ENCODE peak calls at places on chromosomes 6 and 20, in four cellular contexts. C is IMR-90, M is K562, X is HepG2. F is an unnamed sample.

GRCh38 chr6:146670161-146670560 is 71.4 kb downstream of the ADGB start:
- DNase-seq in X (no peak), M (no peak), C (peak; percentile 5), F (no peak)

GRCh38 chr20:59736366-59736765 is 132.0 kb downstream of the PHACTR3 start:
- DNase-seq in C (no peak), M (no peak), X (no peak), F (no peak)

GRCh38 chr6:149990672-149991402 is 27.1 kb downstream of the ULBP1 start:
- DNase-seq in X (no peak), C (no peak), M (peak; percentile 18), F (peak; percentile 34)

GRCh38 chr6:17281497-17282481 is 628 bp downstream of the RBM24 start:
- DNase-seq in C (peak; percentile 24), X (no peak), M (no peak), F (no peak)

GRCh38 chr6:122803056-122803695 is 14.1 kb downstream of the SMPDL3A start:
- DNase-seq in C (peak; percentile 80), M (no peak), X (no peak), F (no peak)

GRCh38 chr6:114418304-114418972 is 75.6 kb upstream of the HS3ST5 start:
- DNase-seq in X (no peak), C (no peak), M (no peak), F (no peak)

GRCh38 chr6:149846321-149846720 is 17.8 kb downstream of the LRP11 start:
- DNase-seq in C (peak; percentile 95), X (no peak), M (peak; percentile 29), F (peak; percentile 39)

GRCh38 chr6:21033575-21034026 is 499.3 kb downstream of the CDKAL1 start:
- DNase-seq in X (no peak), M (no peak), C (peak; percentile 85), F (peak; percentile 14)

GRCh38 chr6:128305228-128305627 is 215.2 kb downstream of the PTPRK start:
- DNase-seq in C (peak; percentile 72), X (no peak), M (no peak), F (no peak)

GRCh38 chr6:151494235-151494950 is 576 bp downstream of the CCDC170 start:
- DNase-seq in X (peak; percentile 57), C (peak; percentile 41), M (no peak), F (peak; percentile 15)

GRCh38 chr6:43335469-43335868 is 26.8 kb upstream of the CRIP3 start:
- DNase-seq in X (no peak), M (no peak), C (no peak), F (no peak)

GRCh38 chr6:138594042-138594636 is 94.8 kb upstream of the NHSL1 start:
- DNase-seq in X (no peak), M (no peak), C (no peak), F (no peak)

GRCh38 chr6:16239798-16240123 is 1.4 kb downstream of the GMPR start:
- DNase-seq in M (peak; percentile 47), X (peak; percentile 40), C (peak; percentile 49), F (peak; percentile 19)

GRCh38 chr20:23161968-23162696 is 76.0 kb upstream of the CD93 start:
- DNase-seq in C (no peak), X (peak; percentile 73), M (no peak), F (peak; percentile 24)

GRCh38 chr6:134722996-134723871 is 226.7 kb downstream of the ALDH8A1 start:
- DNase-seq in M (no peak), C (peak; percentile 34), X (no peak), F (no peak)

GRCh38 chr6:87197547-87197946 is 42.2 kb downstream of the ZNF292 start:
- DNase-seq in M (no peak), C (no peak), X (no peak), F (no peak)

GRCh38 chr6:157035576-157035975 is 258.4 kb downstream of the ARID1B start:
- DNase-seq in X (no peak), C (no peak), M (no peak), F (no peak)

GRCh38 chr6:15827492-15828255 is 164.8 kb upstream of the DTNBP1 start:
- DNase-seq in X (no peak), M (no peak), C (no peak), F (no peak)

GRCh38 chr6:108896111-108896661 is 48.0 kb downstream of the ARMC2 start:
- DNase-seq in M (no peak), X (no peak), C (peak; percentile 92), F (no peak)

GRCh38 chr6:81075974-81076373 is 676.5 kb downstream of the TENT5A start:
- DNase-seq in X (peak; percentile 9), M (no peak), C (peak; percentile 12), F (no peak)

GRCh38 chr20:21510414-21510971 is 3.4 kb downstream of the NKX2-2 start:
- DNase-seq in M (no peak), X (no peak), C (no peak), F (no peak)

GRCh38 chr20:40965671-40966070 is 63.0 kb upstream of the TOP1 start:
- DNase-seq in X (no peak), C (no peak), M (no peak), F (no peak)

GRCh38 chr6:167580512-167580911 is 246.2 kb upstream of the AFDN start:
- DNase-seq in M (no peak), X (no peak), C (no peak), F (no peak)

GRCh38 chr6:89412071-89413005 is at the start of gene RRAGD:
- DNase-seq in M (peak; percentile 39), X (no peak), C (no peak), F (peak; percentile 50)

GRCh38 chr6:34178361-34179105 is 32.6 kb upstream of the GRM4 start:
- DNase-seq in M (no peak), C (no peak), X (no peak), F (no peak)

GRCh38 chr20:62704341-62704948 is 4.2 kb upstream of the NTSR1 start:
- DNase-seq in C (peak; percentile 95), M (peak; percentile 34), X (peak; percentile 67), F (peak; percentile 65)

GRCh38 chr6:150380256-150380655 is 11.4 kb downstream of the IYD start:
- DNase-seq in C (no peak), M (no peak), X (no peak), F (no peak)

GRCh38 chr20:57899554-57899953 is 189.7 kb upstream of the PMEPA1 start:
- DNase-seq in C (no peak), X (no peak), M (no peak), F (no peak)

GRCh38 chr6:72552938-72553337 is 68.9 kb upstream of the KCNQ5 start:
- DNase-seq in M (no peak), X (no peak), C (peak; percentile 18), F (peak; percentile 31)

GRCh38 chr6:170583736-170584180 is 679 bp downstream of the PDCD2 start:
- DNase-seq in M (no peak), X (no peak), C (peak; percentile 1), F (no peak)

GRCh38 chr6:139903411-139904157 is 529.1 kb upstream of the CITED2 start:
- DNase-seq in C (no peak), X (no peak), M (no peak), F (no peak)

GRCh38 chr6:128057541-128058335 is 156.9 kb upstream of the THEMIS start:
- DNase-seq in M (no peak), C (peak; percentile 61), X (no peak), F (no peak)

DNA sequence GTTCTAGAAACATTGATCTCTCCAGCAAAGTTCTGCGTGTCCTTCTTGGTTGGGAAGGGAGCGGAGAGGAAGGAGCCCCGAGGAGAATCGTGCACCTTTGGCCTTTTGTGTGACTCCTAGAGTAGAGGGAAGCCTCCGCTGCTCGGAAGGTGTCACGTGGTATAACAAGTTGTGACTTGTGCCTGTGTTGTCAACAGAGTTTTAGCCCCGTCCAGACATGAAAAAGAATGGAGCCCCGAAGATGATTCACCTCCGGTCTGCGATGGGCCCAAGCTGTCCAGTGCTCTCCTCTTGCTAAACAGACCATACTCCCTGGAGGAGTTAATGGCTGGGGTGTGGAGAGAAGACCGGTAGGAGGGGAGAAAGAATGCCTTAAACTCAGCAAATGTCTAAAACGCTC is 7.0 kb downstream of the EYA2 start:
- DNase-seq in M (no peak), C (no peak), X (no peak), F (no peak)
- TF ChIP-seq MAZ in M (no peak), C (no peak), X (no peak), F (no peak)

GRCh38 chr6:130076512-130076911 is 58.1 kb downstream of the L3MBTL3 start:
- DNase-seq in X (peak; percentile 6), M (no peak), C (peak; percentile 13), F (no peak)
- TF ChIP-seq MAZ in X (no peak), M (no peak), C (no peak), F (no peak)

DNA sequence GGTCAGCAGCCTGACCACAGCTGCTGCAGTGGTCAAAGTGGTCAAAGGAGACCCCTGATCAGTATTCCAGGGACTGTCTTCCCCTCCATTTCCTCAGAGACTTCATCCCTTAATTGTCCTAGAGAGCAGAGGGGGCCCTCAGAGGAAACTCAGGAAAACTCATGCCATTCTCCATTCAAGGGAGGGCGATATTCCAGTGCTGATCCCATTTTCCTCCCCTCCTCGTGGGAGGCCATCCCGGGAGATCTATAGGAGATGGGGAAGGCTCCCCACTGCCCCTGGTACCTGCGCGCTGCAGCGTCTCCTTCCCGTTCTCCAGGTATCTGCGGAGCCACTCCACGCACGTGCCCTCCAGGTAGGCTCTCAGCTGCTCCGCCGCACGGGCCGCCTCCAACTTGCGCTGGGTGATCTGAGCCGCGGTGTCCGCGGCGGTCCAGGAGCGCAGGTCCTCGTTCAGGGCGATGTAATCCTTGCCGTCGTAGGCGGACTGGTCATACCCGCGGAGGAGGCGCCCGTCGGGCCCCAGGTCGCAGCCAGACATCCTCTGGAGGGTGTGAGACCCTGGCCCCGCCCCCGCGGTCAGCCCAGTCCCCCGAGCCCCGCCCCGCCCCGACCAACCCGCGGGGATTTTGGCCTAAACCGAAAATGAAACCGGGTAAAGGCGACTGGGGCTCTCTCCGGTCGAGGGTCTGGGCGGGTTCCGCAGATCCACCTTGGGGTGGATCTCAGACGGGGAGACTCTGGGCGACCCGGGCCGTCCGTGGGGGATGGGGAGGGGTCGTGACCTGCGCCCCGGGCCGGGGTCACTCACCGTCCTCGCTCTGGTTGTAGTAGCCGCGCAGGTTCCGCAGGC is 878 bp downstream of the HLA-C start:
- DNase-seq in C (peak; percentile 47), X (no peak), M (no peak), F (no peak)
- TF ChIP-seq MAZ in C (no peak), X (no peak), M (no peak), F (no peak)

DNA sequence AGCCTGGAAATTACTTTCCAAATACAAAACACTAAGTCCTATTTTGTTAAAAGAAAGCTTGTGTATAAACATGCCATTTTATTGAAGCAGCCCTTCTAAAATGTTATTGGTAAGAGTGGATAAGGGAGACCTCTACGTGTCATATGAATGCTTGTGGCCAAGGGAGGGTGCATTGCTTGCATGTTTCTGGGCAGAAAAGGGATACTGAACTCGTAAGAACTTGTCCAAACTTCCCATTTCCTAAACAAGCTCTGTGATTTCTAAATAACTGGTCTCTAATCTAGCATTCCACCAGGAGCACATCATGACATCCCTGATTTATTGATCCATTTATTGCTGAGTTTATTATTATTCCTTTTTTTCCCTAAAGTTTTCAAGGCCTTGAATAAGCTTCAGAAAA is 474.1 kb downstream of the CD109 start:
- DNase-seq in M (no peak), X (no peak), C (peak; percentile 99), F (no peak)
- TF ChIP-seq MAZ in M (no peak), X (no peak), C (no peak), F (no peak)